ENCODE peak calls at places on chromosomes 12 and 14, in four cellular contexts. E is neural progenitor cell, C is ascending aorta, M is sigmoid colon. Z is an unnamed sample.

GRCh38 chr14:71061458-71061857 is 154.2 kb downstream of the PCNX1 start:
- DNase-seq in E (no peak), M (no peak), C (no peak), Z (no peak)

GRCh38 chr14:38207830-38208815 is at the start of gene SSTR1:
- DNase-seq in E (peak; percentile 44), C (no peak), M (no peak), Z (no peak)

GRCh38 chr14:37198907-37199306 is 1.2 kb downstream of the MIPOL1 start:
- DNase-seq in E (no peak), M (no peak), C (no peak), Z (no peak)

GRCh38 chr12:68610435-68611093 is at the start of gene RAP1B:
- DNase-seq in M (peak; percentile 94), C (peak; percentile 91), E (peak; percentile 95), Z (peak; percentile 25)

GRCh38 chr14:98101323-98101722 is 1170.7 kb downstream of the BCL11B start:
- DNase-seq in C (no peak), M (no peak), E (no peak), Z (no peak)

GRCh38 chr14:36941783-36942521 is 230.5 kb downstream of the SLC25A21 start:
- DNase-seq in M (peak; percentile 71), C (peak; percentile 76), E (peak; percentile 76), Z (no peak)

GRCh38 chr12:42407306-42407705 is 81.3 kb downstream of the PPHLN1 start:
- DNase-seq in E (no peak), M (no peak), C (no peak), Z (no peak)

GRCh38 chr12:108731105-108731865 is at the start of gene CORO1C:
- DNase-seq in M (peak; percentile 98), C (peak; percentile 98), E (peak; percentile 98), Z (peak; percentile 90)

GRCh38 chr14:57293851-57294837 is 25.4 kb downstream of the AP5M1 start:
- DNase-seq in E (peak; percentile 22), C (no peak), M (no peak), Z (no peak)

GRCh38 chr12:120546050-120546386 is 11.9 kb downstream of the RNF10 start:
- DNase-seq in E (no peak), C (no peak), M (no peak), Z (no peak)

GRCh38 chr14:98633380-98633779 is 638.6 kb downstream of the BCL11B start:
- DNase-seq in C (no peak), E (peak; percentile 42), M (no peak), Z (no peak)

GRCh38 chr14:41830679-41831078 is 224.0 kb downstream of the LRFN5 start:
- DNase-seq in C (no peak), M (peak; percentile 73), E (no peak), Z (no peak)

GRCh38 chr14:104284636-104285482 is 146.5 kb downstream of the KIF26A start:
- DNase-seq in E (no peak), M (peak; percentile 56), C (no peak), Z (no peak)

GRCh38 chr12:8847435-8847834 is 25.0 kb downstream of the A2ML1 start:
- DNase-seq in M (no peak), C (no peak), E (no peak), Z (no peak)

GRCh38 chr12:84763112-84763511 is 149.5 kb downstream of the SLC6A15 start:
- DNase-seq in M (no peak), E (no peak), C (no peak), Z (no peak)

GRCh38 chr14:95614335-95614734 is 71.9 kb upstream of the TCL1B start:
- DNase-seq in E (no peak), M (no peak), C (no peak), Z (no peak)

GRCh38 chr12:54689034-54689372 is 40.8 kb upstream of the DCD start:
- DNase-seq in E (no peak), M (no peak), C (no peak), Z (no peak)

GRCh38 chr14:105274600-105274999 is 26.2 kb downstream of the BRF1 start:
- DNase-seq in E (no peak), M (no peak), C (no peak), Z (no peak)

GRCh38 chr12:31491819-31492598 is 98.9 kb downstream of the DENND5B start:
- DNase-seq in C (no peak), E (no peak), M (no peak), Z (no peak)

GRCh38 chr12:64457036-64457435 is 5.1 kb downstream of the TBK1 start:
- DNase-seq in C (no peak), M (no peak), E (no peak), Z (no peak)

GRCh38 chr12:3662516-3662915 is 90.4 kb downstream of the CRACR2A start:
- DNase-seq in C (no peak), M (no peak), E (peak; percentile 50), Z (no peak)

GRCh38 chr12:31122481-31122880 is 48.8 kb downstream of the DDX11 start:
- DNase-seq in M (no peak), C (no peak), E (no peak), Z (no peak)

GRCh38 chr12:46260153-46260912 is 8.5 kb downstream of the SLC38A1 start:
- DNase-seq in C (no peak), E (peak; percentile 25), M (no peak), Z (no peak)

DNA sequence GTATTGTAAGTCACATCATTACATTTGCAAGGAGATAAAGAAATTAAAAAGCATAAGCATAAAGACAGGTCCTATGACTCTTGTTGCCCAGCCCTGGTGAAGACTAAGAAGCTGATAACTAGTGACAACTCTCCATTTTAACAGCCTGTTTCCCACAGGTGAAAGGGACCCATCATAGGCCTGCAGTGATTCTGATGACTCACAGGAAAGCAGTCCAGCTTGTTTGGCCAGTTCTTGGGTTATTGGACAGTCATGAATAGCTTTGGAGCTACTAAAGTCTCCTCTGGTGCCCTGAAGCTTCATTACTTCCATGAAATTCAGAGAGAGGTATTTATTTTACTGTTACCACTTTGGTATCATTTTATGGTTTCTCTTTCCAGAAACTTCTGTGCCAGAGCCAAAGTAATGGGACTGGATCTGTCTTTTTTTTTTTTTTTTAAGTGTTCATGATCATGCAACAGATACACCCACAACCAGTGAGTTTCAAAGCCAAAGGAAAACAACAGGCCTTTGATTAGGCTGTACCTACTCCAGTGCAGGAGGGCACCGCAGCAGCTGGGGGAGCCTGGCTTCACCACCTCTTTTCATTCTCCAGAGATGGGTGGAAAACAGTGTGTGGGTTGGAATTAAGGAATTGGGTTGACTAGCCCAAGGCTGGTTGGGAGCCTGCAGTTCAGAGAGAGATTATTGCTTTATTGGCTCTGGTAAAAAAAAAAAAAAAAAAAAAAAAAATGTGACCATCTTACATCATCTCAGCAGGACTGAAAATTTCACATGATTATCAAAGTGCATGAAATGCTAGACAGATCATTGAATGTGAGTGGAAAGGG is 55.3 kb upstream of the DYRK2 start:
- DNase-seq in C (no peak), E (no peak), M (no peak), Z (no peak)
- H3K4me3 ChIP-seq in C (no peak overlapping the region), E (no peak overlapping the region), M (no peak overlapping the region), Z (no peak overlapping the region)

DNA sequence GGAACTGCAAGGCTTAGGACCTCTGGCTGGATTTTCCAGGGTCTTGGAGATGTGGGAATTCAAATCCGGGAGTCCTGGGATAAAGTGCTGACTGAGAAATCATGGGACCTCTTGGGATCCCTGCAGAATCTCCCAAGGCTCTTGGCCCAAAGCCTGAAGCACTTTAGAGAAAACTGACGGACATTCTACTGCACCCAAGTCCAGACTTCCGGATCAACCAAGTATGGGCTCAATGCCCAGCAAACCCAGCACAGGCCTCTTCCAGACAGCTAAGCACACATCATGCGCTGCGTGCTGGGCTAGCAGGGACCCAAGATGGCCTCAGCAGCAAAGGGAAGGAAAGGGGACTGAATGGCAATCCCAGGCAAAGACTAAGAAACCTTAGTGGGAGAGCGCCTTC is 85.0 kb downstream of the ACTN1 start:
- DNase-seq in C (no peak), E (no peak), M (peak; percentile 95), Z (peak; percentile 41)
- H3K36me3 ChIP-seq in C (peaks cover 88% of the 10 kb centered on the region), E (no peaks in the 10 kb centered on the region), M (peaks cover 45% of the 10 kb centered on the region), Z (peaks cover 52% of the 10 kb centered on the region)

DNA sequence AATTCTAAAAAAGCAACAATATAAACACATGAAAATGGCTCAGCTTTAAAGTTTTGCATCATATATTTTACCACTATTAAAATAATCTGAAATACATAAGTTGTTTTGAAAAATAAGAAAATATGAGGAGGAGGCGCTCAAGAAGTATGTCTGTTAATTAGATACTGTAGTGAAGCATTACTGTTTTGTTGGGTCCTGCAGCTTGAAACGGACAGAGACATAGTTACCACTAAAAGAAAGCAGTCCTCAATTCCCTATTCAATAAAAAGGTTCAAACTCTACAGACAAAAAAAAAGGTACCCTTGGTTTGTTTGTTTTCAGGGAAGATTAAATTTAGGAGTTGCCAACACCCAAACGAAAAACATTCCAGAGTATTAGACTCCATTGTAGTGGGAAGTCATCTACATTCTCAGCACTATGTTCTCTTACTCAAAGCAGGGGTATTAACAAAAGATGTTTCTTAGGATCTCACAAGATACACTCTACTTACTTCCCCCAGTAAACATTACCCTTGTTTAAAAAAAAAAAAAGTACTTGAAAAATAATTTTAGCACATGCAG is 3.0 kb downstream of the PAWR start:
- DNase-seq in E (peak; percentile 48), M (no peak), C (no peak), Z (no peak)
- H3K4me3 ChIP-seq in E (peak overlapping the region; percentile 94), M (no peak overlapping the region), C (peak overlapping the region; percentile 99), Z (peak overlapping the region; percentile 99)

GRCh38 chr12:57194253-57194652 is 22.3 kb upstream of the NXPH4 start:
- DNase-seq in C (no peak), M (no peak), E (no peak), Z (no peak)
- H3K36me3 ChIP-seq in C (peaks cover 99% of the 10 kb centered on the region), M (peaks cover 91% of the 10 kb centered on the region), E (no peaks in the 10 kb centered on the region), Z (peaks cover 93% of the 10 kb centered on the region)

DNA sequence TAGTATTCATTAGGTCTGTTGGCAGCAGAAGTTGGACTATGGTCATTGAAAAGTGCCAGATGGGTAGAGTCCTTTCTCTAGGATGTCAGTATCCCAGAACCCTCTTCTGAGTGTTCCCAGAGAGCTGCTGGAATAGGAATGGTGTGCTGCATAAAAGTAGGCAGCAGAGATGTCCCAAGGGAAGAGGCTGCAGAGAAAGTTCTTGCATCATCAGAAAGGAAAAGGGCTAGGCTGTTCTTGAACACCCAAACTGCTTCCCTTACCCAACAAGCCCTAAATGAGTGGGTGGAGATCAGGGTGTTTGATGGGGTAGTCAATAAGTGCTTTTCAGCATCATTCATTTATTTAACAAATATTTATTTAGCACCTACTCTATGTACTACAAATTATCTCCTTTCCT is 3.4 kb downstream of the DGKA start:
- DNase-seq in E (no peak), M (no peak), C (no peak), Z (no peak)
- H3K4me3 ChIP-seq in E (no peak overlapping the region), M (no peak overlapping the region), C (no peak overlapping the region), Z (no peak overlapping the region)

DNA sequence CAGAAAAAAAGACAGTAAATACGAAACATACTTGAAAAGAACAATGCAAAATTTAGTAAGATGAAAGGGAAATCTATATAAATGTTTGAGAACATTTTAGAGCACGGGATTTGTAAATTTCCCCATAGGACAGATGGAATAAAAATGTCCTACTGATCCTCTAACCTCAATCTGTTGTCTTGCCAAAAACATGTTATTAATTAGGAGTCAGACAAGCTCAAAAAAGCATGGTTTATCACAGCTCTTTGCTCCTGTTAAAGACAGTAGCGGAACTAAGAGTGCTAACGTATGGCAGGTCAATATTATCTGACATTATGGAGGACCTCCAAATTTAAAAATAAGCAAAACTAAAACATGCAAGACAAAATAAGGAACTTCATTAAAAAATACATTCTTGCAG is 12.9 kb downstream of the GMFB start:
- DNase-seq in M (no peak), E (no peak), C (no peak), Z (no peak)
- H3K36me3 ChIP-seq in M (no peaks in the 10 kb centered on the region), E (peaks cover 4% of the 10 kb centered on the region), C (peaks cover 6% of the 10 kb centered on the region), Z (peaks cover 4% of the 10 kb centered on the region)

GRCh38 chr14:74407801-74408154 is 18.2 kb downstream of the SYNDIG1L start:
- DNase-seq in E (no peak), M (no peak), C (no peak), Z (no peak)
- H3K4me3 ChIP-seq in E (no peak overlapping the region), M (no peak overlapping the region), C (no peak overlapping the region), Z (no peak overlapping the region)